ENCODE peak calls at places on chromosome 15, in four cellular contexts. H is nephron progenitor cell, T is GM04504, X is mesenteric fat pad. M is an unnamed sample.

GRCh38 chr15:40069178-40070165 is 30.5 kb upstream of the SRP14 start:
- DNase-seq in H (peak), T (peak), X (peak), M (no peak)

GRCh38 chr15:92879949-92880725 is 20.0 kb upstream of the CHD2 start:
- DNase-seq in H (no peak), T (no peak), X (no peak), M (no peak)

GRCh38 chr15:75727851-75728715 is 15.4 kb upstream of the CSPG4 start:
- DNase-seq in H (peak), T (no peak), X (no peak), M (peak)

GRCh38 chr15:68403161-68403941 is 28.6 kb downstream of the ITGA11 start:
- DNase-seq in H (no peak), T (no peak), X (peak), M (no peak)

GRCh38 chr15:83571820-83572707 is 81.9 kb upstream of the ADAMTSL3 start:
- DNase-seq in H (no peak), T (peak), X (no peak), M (no peak)

GRCh38 chr15:33048255-33048654 is 146.3 kb downstream of the FMN1 start:
- DNase-seq in H (no peak), T (no peak), X (no peak), M (no peak)

GRCh38 chr15:63600001-63600645 is 2.9 kb downstream of the FBXL22 start:
- DNase-seq in H (no peak), T (no peak), X (no peak), M (peak)

GRCh38 chr15:90681480-90681879 is 35.7 kb upstream of the BLM start:
- DNase-seq in H (no peak), T (peak), X (peak), M (no peak)

GRCh38 chr15:43516185-43516584 is 1.2 kb upstream of the MAP1A start:
- DNase-seq in H (no peak), T (no peak), X (peak), M (no peak)

GRCh38 chr15:76912430-76912829 is 7.3 kb upstream of the SCAPER start:
- DNase-seq in H (no peak), T (no peak), X (no peak), M (no peak)

GRCh38 chr15:36844453-36845094 is 255.8 kb downstream of the MEIS2 start:
- DNase-seq in H (no peak), T (no peak), X (no peak), M (no peak)

GRCh38 chr15:70778258-70779076 is 15.1 kb upstream of the UACA start:
- DNase-seq in H (no peak), T (no peak), X (no peak), M (no peak)

GRCh38 chr15:77811270-77811669 is 178.6 kb upstream of the LINGO1 start:
- DNase-seq in H (no peak), T (no peak), X (no peak), M (no peak)

GRCh38 chr15:74613089-74613952 is 2.3 kb upstream of the CLK3 start:
- DNase-seq in H (no peak), T (no peak), X (no peak), M (no peak)

GRCh38 chr15:78619022-78619950 is 1.5 kb downstream of the CHRNA3 start:
- DNase-seq in H (no peak), T (no peak), X (peak), M (no peak)

GRCh38 chr15:52699457-52699856 is 20.3 kb upstream of the ATOSA start:
- DNase-seq in H (no peak), T (no peak), X (no peak), M (no peak)

GRCh38 chr15:71186267-71186666 is 71.0 kb downstream of the THSD4 start:
- DNase-seq in H (no peak), T (no peak), X (no peak), M (no peak)

GRCh38 chr15:68821190-68821897 is 649 bp upstream of the ANP32A start:
- DNase-seq in H (no peak), T (no peak), X (no peak), M (no peak)

GRCh38 chr15:92617197-92618037 is 38.2 kb downstream of the FAM174B start:
- DNase-seq in H (no peak), T (no peak), X (peak), M (no peak)

GRCh38 chr15:83657549-83657948 is 3.6 kb downstream of the ADAMTSL3 start:
- DNase-seq in H (no peak), T (no peak), X (no peak), M (no peak)

GRCh38 chr15:66947471-66947870 is 117.9 kb upstream of the SMAD3 start:
- DNase-seq in H (no peak), T (no peak), X (peak), M (no peak)

GRCh38 chr15:57384816-57385215 is 8.5 kb downstream of the CGNL1 start:
- DNase-seq in H (no peak), T (no peak), X (no peak), M (no peak)

GRCh38 chr15:92050220-92050898 is 196.9 kb downstream of the SLCO3A1 start:
- DNase-seq in H (no peak), T (no peak), X (no peak), M (no peak)

GRCh38 chr15:60020736-60021135 is 16.6 kb downstream of the FOXB1 start:
- DNase-seq in H (no peak), T (no peak), X (no peak), M (no peak)

GRCh38 chr15:81506071-81506470 is 132.1 kb upstream of the TMC3 start:
- DNase-seq in H (no peak), T (no peak), X (no peak), M (no peak)

M was measured in glutamatergic neuron.